ENCODE peak calls at places on chromosomes 5 and 9, in ten cellular contexts. One of them, this sample, is unnamed. For H3K9me3, the result is how much of the 10 kb centered on the place peaks cover.

GRCh38 chr9:72485821-72486605 is 35.4 kb upstream of the TMC1 start:
- DNase-seq in K562: no peak
- DNase-seq in Panc1: no peak
- DNase-seq in upper lobe of right lung: no peak
- DNase-seq in psoas muscle: no peak
- DNase-seq in H1: no peak
- DNase-seq in Peyer's patch: no peak
- DNase-seq in ovary: no peak
- DNase-seq in esophagus muscularis mucosa: no peak
- DNase-seq in A549: peak
- DNase-seq in this sample: no peak

GRCh38 chr9:120151149-120151548 is 428.8 kb downstream of the CDK5RAP2 start:
- DNase-seq in K562: no peak
- DNase-seq in Panc1: no peak
- DNase-seq in upper lobe of right lung: no peak
- DNase-seq in psoas muscle: no peak
- DNase-seq in H1: no peak
- DNase-seq in Peyer's patch: no peak
- DNase-seq in ovary: no peak
- DNase-seq in esophagus muscularis mucosa: no peak
- DNase-seq in A549: no peak
- DNase-seq in this sample: no peak

GRCh38 chr5:60092671-60093422 is 199.3 kb upstream of the PDE4D start:
- DNase-seq in K562: no peak
- DNase-seq in Panc1: no peak
- DNase-seq in upper lobe of right lung: no peak
- DNase-seq in psoas muscle: no peak
- DNase-seq in H1: no peak
- DNase-seq in Peyer's patch: no peak
- DNase-seq in ovary: no peak
- DNase-seq in esophagus muscularis mucosa: no peak
- DNase-seq in A549: peak
- DNase-seq in this sample: no peak

GRCh38 chr5:145660897-145661650 is 174.1 kb downstream of the PRELID2 start:
- DNase-seq in K562: no peak
- DNase-seq in Panc1: no peak
- DNase-seq in upper lobe of right lung: no peak
- DNase-seq in psoas muscle: no peak
- DNase-seq in H1: no peak
- DNase-seq in Peyer's patch: no peak
- DNase-seq in ovary: no peak
- DNase-seq in esophagus muscularis mucosa: no peak
- DNase-seq in A549: peak
- DNase-seq in this sample: no peak

GRCh38 chr9:33137271-33137670 is 29.9 kb downstream of the B4GALT1 start:
- DNase-seq in K562: no peak
- DNase-seq in Panc1: no peak
- DNase-seq in upper lobe of right lung: no peak
- DNase-seq in psoas muscle: no peak
- DNase-seq in H1: no peak
- DNase-seq in Peyer's patch: no peak
- DNase-seq in ovary: no peak
- DNase-seq in esophagus muscularis mucosa: no peak
- DNase-seq in A549: no peak
- DNase-seq in this sample: peak

GRCh38 chr5:127206320-127207113 is 84.1 kb upstream of the MEGF10 start:
- DNase-seq in K562: no peak
- DNase-seq in Panc1: peak
- DNase-seq in upper lobe of right lung: no peak
- DNase-seq in psoas muscle: no peak
- DNase-seq in H1: no peak
- DNase-seq in Peyer's patch: no peak
- DNase-seq in ovary: no peak
- DNase-seq in esophagus muscularis mucosa: no peak
- DNase-seq in A549: peak
- DNase-seq in this sample: no peak

GRCh38 chr9:71911908-71912325 is 478 bp downstream of the C9orf85 start:
- DNase-seq in K562: no peak
- DNase-seq in Panc1: no peak
- DNase-seq in upper lobe of right lung: no peak
- DNase-seq in psoas muscle: peak
- DNase-seq in H1: no peak
- DNase-seq in Peyer's patch: no peak
- DNase-seq in ovary: no peak
- DNase-seq in esophagus muscularis mucosa: no peak
- DNase-seq in A549: no peak
- DNase-seq in this sample: no peak

GRCh38 chr5:62829241-62829986 is 250.8 kb downstream of the LRRC70 start:
- DNase-seq in K562: no peak
- DNase-seq in Panc1: no peak
- DNase-seq in upper lobe of right lung: no peak
- DNase-seq in psoas muscle: no peak
- DNase-seq in H1: no peak
- DNase-seq in Peyer's patch: no peak
- DNase-seq in ovary: peak
- DNase-seq in esophagus muscularis mucosa: no peak
- DNase-seq in A549: no peak
- DNase-seq in this sample: no peak

GRCh38 chr9:131609116-131609830 is 64.0 kb downstream of the PRRT1B start:
- DNase-seq in K562: no peak
- DNase-seq in Panc1: no peak
- DNase-seq in upper lobe of right lung: no peak
- DNase-seq in psoas muscle: no peak
- DNase-seq in H1: no peak
- DNase-seq in Peyer's patch: no peak
- DNase-seq in ovary: peak
- DNase-seq in esophagus muscularis mucosa: no peak
- DNase-seq in A549: no peak
- DNase-seq in this sample: no peak

GRCh38 chr9:35814106-35814840 is 569 bp downstream of the HINT2 start:
- DNase-seq in K562: peak
- DNase-seq in Panc1: no peak
- DNase-seq in upper lobe of right lung: peak
- DNase-seq in psoas muscle: peak
- DNase-seq in H1: no peak
- DNase-seq in Peyer's patch: peak
- DNase-seq in ovary: peak
- DNase-seq in esophagus muscularis mucosa: no peak
- DNase-seq in A549: peak
- DNase-seq in this sample: peak

GRCh38 chr9:110669439-110669838 is 848 bp downstream of the MUSK start:
- DNase-seq in K562: no peak
- DNase-seq in Panc1: no peak
- DNase-seq in upper lobe of right lung: no peak
- DNase-seq in psoas muscle: no peak
- DNase-seq in H1: no peak
- DNase-seq in Peyer's patch: no peak
- DNase-seq in ovary: no peak
- DNase-seq in esophagus muscularis mucosa: no peak
- DNase-seq in A549: no peak
- DNase-seq in this sample: no peak

GRCh38 chr9:130659699-130660248 is 4.6 kb upstream of the PRDM12 start:
- DNase-seq in K562: no peak
- DNase-seq in Panc1: no peak
- DNase-seq in upper lobe of right lung: no peak
- DNase-seq in psoas muscle: no peak
- DNase-seq in H1: peak
- DNase-seq in Peyer's patch: peak
- DNase-seq in ovary: no peak
- DNase-seq in esophagus muscularis mucosa: no peak
- DNase-seq in A549: no peak
- DNase-seq in this sample: no peak

GRCh38 chr5:85500869-85501268 is 1116.2 kb upstream of the EDIL3 start:
- DNase-seq in K562: no peak
- DNase-seq in Panc1: no peak
- DNase-seq in upper lobe of right lung: no peak
- DNase-seq in psoas muscle: no peak
- DNase-seq in H1: no peak
- DNase-seq in Peyer's patch: no peak
- DNase-seq in ovary: no peak
- DNase-seq in esophagus muscularis mucosa: no peak
- DNase-seq in A549: no peak
- DNase-seq in this sample: no peak

GRCh38 chr5:97499605-97500004 is 316.6 kb upstream of the RIOK2 start:
- DNase-seq in K562: no peak
- DNase-seq in Panc1: no peak
- DNase-seq in upper lobe of right lung: no peak
- DNase-seq in psoas muscle: no peak
- DNase-seq in H1: no peak
- DNase-seq in Peyer's patch: no peak
- DNase-seq in ovary: peak
- DNase-seq in esophagus muscularis mucosa: no peak
- DNase-seq in A549: no peak
- DNase-seq in this sample: no peak

GRCh38 chr5:72280655-72281069 is 39.4 kb downstream of the MRPS27 start:
- DNase-seq in K562: peak
- DNase-seq in Panc1: no peak
- DNase-seq in upper lobe of right lung: no peak
- DNase-seq in psoas muscle: no peak
- DNase-seq in H1: no peak
- DNase-seq in Peyer's patch: no peak
- DNase-seq in ovary: peak
- DNase-seq in esophagus muscularis mucosa: no peak
- DNase-seq in A549: peak
- DNase-seq in this sample: no peak

GRCh38 chr5:2591777-2592453 is 159.6 kb downstream of the IRX2 start:
- DNase-seq in K562: no peak
- DNase-seq in Panc1: no peak
- DNase-seq in upper lobe of right lung: no peak
- DNase-seq in psoas muscle: no peak
- DNase-seq in H1: no peak
- DNase-seq in Peyer's patch: no peak
- DNase-seq in ovary: no peak
- DNase-seq in esophagus muscularis mucosa: peak
- DNase-seq in A549: no peak
- DNase-seq in this sample: no peak

DNA sequence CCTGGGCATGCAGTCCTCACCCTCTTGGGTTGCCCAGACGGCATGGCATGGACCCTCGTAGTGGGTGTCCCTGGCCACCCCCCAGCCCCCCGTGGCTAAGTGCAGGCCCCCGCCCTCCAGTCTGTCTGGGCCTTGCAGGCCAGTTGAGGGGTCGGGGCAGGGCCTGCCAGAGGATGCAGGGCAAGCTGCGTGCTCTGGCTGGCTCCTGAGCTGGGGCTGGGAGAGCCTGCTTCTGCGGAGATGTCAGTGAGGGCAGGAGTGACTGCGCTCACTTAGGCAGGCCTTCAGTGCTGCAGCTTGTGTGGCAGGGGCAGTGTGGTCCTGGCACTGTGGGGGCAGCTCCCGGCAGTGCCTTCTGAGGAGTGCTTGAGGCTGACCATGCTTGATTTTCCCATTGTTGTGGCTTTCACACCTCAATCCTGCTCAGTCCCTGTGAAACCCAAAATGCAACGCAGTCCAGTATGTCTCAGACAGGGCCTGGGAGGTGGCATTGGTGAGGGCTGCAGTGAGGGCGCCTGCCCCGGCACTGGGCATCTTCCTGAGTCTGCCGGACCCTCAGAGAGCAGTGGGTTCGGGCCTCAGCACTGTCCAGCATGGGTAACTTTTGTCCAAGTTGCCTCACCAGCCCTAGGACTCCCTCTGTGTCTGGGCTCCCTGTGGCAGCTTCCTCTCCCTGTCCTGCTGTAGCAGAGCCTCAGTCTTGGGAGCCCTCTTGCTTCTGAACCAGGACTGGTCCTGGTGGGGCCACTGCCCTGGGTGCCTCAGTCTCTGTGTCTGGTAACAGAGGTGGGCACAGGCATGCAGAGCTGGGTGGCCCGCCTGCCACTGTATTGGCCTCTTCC is 93.0 kb downstream of the PHF2 start:
- DNase-seq in K562: no peak
- DNase-seq in Panc1: no peak
- DNase-seq in upper lobe of right lung: peak
- DNase-seq in psoas muscle: peak
- DNase-seq in H1: peak
- DNase-seq in Peyer's patch: peak
- DNase-seq in ovary: peak
- DNase-seq in esophagus muscularis mucosa: no peak
- DNase-seq in A549: no peak
- DNase-seq in this sample: peak
- H3K9me3 ChIP-seq in K562: under half
- H3K9me3 ChIP-seq in Panc1: under half
- H3K9me3 ChIP-seq in upper lobe of right lung: under half
- H3K9me3 ChIP-seq in psoas muscle: under half
- H3K9me3 ChIP-seq in H1: under half
- H3K9me3 ChIP-seq in Peyer's patch: under half
- H3K9me3 ChIP-seq in ovary: under half
- H3K9me3 ChIP-seq in esophagus muscularis mucosa: under half
- H3K9me3 ChIP-seq in A549: under half
- H3K9me3 ChIP-seq in this sample: under half

GRCh38 chr9:95017062-95017461 is 290.6 kb downstream of the AOPEP start:
- DNase-seq in K562: no peak
- DNase-seq in Panc1: no peak
- DNase-seq in upper lobe of right lung: no peak
- DNase-seq in psoas muscle: no peak
- DNase-seq in H1: no peak
- DNase-seq in Peyer's patch: no peak
- DNase-seq in ovary: no peak
- DNase-seq in esophagus muscularis mucosa: no peak
- DNase-seq in A549: no peak
- DNase-seq in this sample: no peak
- H3K27ac ChIP-seq in K562: no peak
- H3K27ac ChIP-seq in Panc1: peak
- H3K27ac ChIP-seq in upper lobe of right lung: no peak
- H3K27ac ChIP-seq in psoas muscle: peak
- H3K27ac ChIP-seq in H1: no peak
- H3K27ac ChIP-seq in Peyer's patch: no peak
- H3K27ac ChIP-seq in ovary: no peak
- H3K27ac ChIP-seq in esophagus muscularis mucosa: peak
- H3K27ac ChIP-seq in A549: peak
- H3K27ac ChIP-seq in this sample: peak

GRCh38 chr5:57887851-57888621 is 405.4 kb upstream of the ACTBL2 start:
- DNase-seq in K562: peak
- DNase-seq in Panc1: peak
- DNase-seq in upper lobe of right lung: no peak
- DNase-seq in psoas muscle: no peak
- DNase-seq in H1: no peak
- DNase-seq in Peyer's patch: no peak
- DNase-seq in ovary: peak
- DNase-seq in esophagus muscularis mucosa: no peak
- DNase-seq in A549: peak
- DNase-seq in this sample: no peak
- TF ChIP-seq CTCF in K562: peak
- TF ChIP-seq CTCF in Panc1: peak
- TF ChIP-seq CTCF in upper lobe of right lung: peak
- TF ChIP-seq CTCF in psoas muscle: peak
- TF ChIP-seq CTCF in H1: peak
- TF ChIP-seq CTCF in Peyer's patch: no peak
- TF ChIP-seq CTCF in ovary: peak
- TF ChIP-seq CTCF in esophagus muscularis mucosa: peak
- TF ChIP-seq CTCF in A549: peak
- TF ChIP-seq CTCF in this sample: peak

DNA sequence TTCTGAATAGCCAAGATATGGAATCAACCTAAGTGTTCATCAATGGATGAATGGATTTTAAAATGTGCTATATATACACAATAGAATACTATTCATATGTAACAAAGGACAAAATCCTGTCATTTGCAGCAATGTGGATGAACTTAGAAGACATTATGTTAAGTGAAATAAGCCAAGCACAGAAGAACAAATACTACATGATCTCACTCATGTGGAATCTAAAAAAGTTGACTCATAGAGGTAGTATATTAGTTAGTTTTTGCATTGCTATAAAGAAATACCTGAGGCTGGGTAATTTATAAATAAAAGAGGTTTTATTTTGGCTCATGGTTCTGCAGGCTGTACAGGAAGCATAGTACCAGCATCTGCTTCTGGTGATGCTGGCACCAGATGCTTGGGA is 8.1 kb downstream of the CATSPER3 start:
- DNase-seq in K562: no peak
- DNase-seq in Panc1: no peak
- DNase-seq in upper lobe of right lung: no peak
- DNase-seq in psoas muscle: no peak
- DNase-seq in H1: no peak
- DNase-seq in Peyer's patch: no peak
- DNase-seq in ovary: no peak
- DNase-seq in esophagus muscularis mucosa: no peak
- DNase-seq in A549: no peak
- DNase-seq in this sample: no peak
- H3K9me3 ChIP-seq in K562: under half
- H3K9me3 ChIP-seq in Panc1: under half
- H3K9me3 ChIP-seq in upper lobe of right lung: under half
- H3K9me3 ChIP-seq in psoas muscle: under half
- H3K9me3 ChIP-seq in H1: under half
- H3K9me3 ChIP-seq in Peyer's patch: under half
- H3K9me3 ChIP-seq in ovary: under half
- H3K9me3 ChIP-seq in esophagus muscularis mucosa: under half
- H3K9me3 ChIP-seq in A549: under half
- H3K9me3 ChIP-seq in this sample: under half

This sample was measured in spleen.